ENCODE peak calls at places on chromosomes 12 and 14, in eight cellular contexts. Z is CD8-positive, alpha-beta memory T cell; Y is breast epithelium; U is CD8-positive, alpha-beta T cell; K is body of pancreas; W is A549; T is Caco-2; P is right cardiac atrium. O is an unnamed sample.

GRCh38 chr14:30272848-30273563 is 286.0 kb upstream of the G2E3 start:
- DNase-seq in Z (no peak), Y (no peak), U (no peak), K (no peak), W (no peak), T (no peak), P (no peak), O (no peak)

GRCh38 chr12:92987846-92988621 is 58.9 kb upstream of the EEA1 start:
- DNase-seq in Z (no peak), Y (no peak), U (no peak), K (no peak), W (no peak), T (peak; percentile 61), P (peak; percentile 53), O (no peak)

GRCh38 chr12:28578833-28579252 is 388.6 kb downstream of the CCDC91 start:
- DNase-seq in Z (no peak), Y (no peak), U (no peak), K (no peak), W (no peak), T (peak; percentile 11), P (no peak), O (no peak)

GRCh38 chr14:85313801-85314207 is 216.1 kb upstream of the FLRT2 start:
- DNase-seq in Z (no peak), Y (no peak), U (no peak), K (no peak), W (no peak), T (no peak), P (no peak), O (no peak)

GRCh38 chr14:99256483-99256874 is 15.5 kb downstream of the BCL11B start:
- DNase-seq in Z (no peak), Y (no peak), U (no peak), K (no peak), W (no peak), T (no peak), P (no peak), O (no peak)

GRCh38 chr14:68631691-68632590 is 160.9 kb downstream of the ZFP36L1 start:
- DNase-seq in Z (no peak), Y (no peak), U (no peak), K (no peak), W (no peak), T (no peak), P (peak; percentile 70), O (no peak)

GRCh38 chr12:100207311-100207710 is 6.7 kb downstream of the ACTR6 start:
- DNase-seq in Z (no peak), Y (no peak), U (no peak), K (no peak), W (no peak), T (no peak), P (no peak), O (no peak)

GRCh38 chr12:19695244-19696098 is 256.2 kb downstream of the AEBP2 start:
- DNase-seq in Z (no peak), Y (no peak), U (no peak), K (no peak), W (no peak), T (no peak), P (no peak), O (no peak)

GRCh38 chr12:89334770-89335169 is 17.5 kb downstream of the DUSP6 start:
- DNase-seq in Z (no peak), Y (no peak), U (no peak), K (no peak), W (no peak), T (no peak), P (no peak), O (no peak)

GRCh38 chr12:12028668-12029402 is 41.9 kb upstream of the BCL2L14 start:
- DNase-seq in Z (no peak), Y (no peak), U (no peak), K (no peak), W (no peak), T (no peak), P (no peak), O (no peak)

GRCh38 chr12:133231001-133231400 is 4.7 kb downstream of the ANHX start:
- DNase-seq in Z (no peak), Y (no peak), U (no peak), K (no peak), W (no peak), T (no peak), P (no peak), O (no peak)
- H3K9me3 ChIP-seq in Z (no peaks in the 10 kb centered on the region), Y (peaks cover 39% of the 10 kb centered on the region), U (no peaks in the 10 kb centered on the region), K (no peaks in the 10 kb centered on the region), W (peaks cover 68% of the 10 kb centered on the region), T (no peaks in the 10 kb centered on the region), P (no peaks in the 10 kb centered on the region), O (peaks cover 6% of the 10 kb centered on the region)

GRCh38 chr14:104423715-104424405 is 155.7 kb upstream of the C14orf180 start:
- DNase-seq in Z (no peak), Y (no peak), U (no peak), K (no peak), W (no peak), T (no peak), P (no peak), O (no peak)
- H3K9me3 ChIP-seq in Z (no peaks in the 10 kb centered on the region), Y (no peaks in the 10 kb centered on the region), U (no peaks in the 10 kb centered on the region), K (no peaks in the 10 kb centered on the region), W (no peaks in the 10 kb centered on the region), T (no peaks in the 10 kb centered on the region), P (no peaks in the 10 kb centered on the region), O (no peaks in the 10 kb centered on the region)

DNA sequence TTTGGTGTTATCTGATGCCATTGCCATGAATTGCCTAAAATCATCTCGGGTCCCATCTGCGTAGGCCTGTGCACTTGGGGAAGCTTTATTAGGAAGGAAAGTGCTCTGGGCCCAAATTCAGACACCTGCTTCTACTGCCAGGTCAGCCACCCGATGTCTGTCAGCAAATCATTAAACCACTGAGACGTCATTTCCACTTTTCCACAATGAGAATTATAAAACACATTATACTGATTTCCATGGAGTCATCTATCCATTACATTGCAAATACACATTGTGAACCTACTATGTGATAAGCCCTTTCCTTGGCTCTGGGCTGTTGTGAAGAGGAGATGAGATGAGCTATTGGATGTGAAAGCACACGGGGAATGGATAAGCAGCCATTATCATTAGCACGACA is 1022.9 kb downstream of the BCL11B start:
- DNase-seq in Z (no peak), Y (no peak), U (no peak), K (no peak), W (no peak), T (no peak), P (no peak), O (no peak)
- H3K9me3 ChIP-seq in Z (no peaks in the 10 kb centered on the region), Y (no peaks in the 10 kb centered on the region), U (no peaks in the 10 kb centered on the region), K (no peaks in the 10 kb centered on the region), W (no peaks in the 10 kb centered on the region), T (no peaks in the 10 kb centered on the region), P (no peaks in the 10 kb centered on the region), O (no peaks in the 10 kb centered on the region)

DNA sequence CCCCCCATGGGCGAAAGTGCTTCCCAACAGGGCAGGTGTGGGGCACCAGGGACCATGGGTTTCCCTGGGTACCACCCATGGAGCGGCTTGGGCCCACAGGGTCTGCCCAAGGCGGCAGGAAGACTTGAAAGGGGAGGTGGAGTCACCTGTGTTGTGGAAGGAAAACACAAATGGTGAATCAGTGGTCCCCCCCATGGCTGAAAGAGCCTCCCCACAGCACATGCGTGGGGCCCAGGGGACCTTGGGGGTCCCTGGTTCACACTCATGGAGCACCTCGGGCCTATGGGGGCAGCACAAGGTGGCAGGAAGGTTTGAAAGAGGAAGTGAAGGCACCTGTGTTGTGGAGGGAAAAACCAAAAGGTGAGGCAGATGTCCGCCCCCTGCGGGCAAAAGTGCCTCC is 581.9 kb downstream of the ALG10 start:
- DNase-seq in Z (no peak), Y (no peak), U (no peak), K (no peak), W (no peak), T (no peak), P (peak; percentile 32), O (no peak)
- H3K9me3 ChIP-seq in Z (no peaks in the 10 kb centered on the region), Y (peaks cover 84% of the 10 kb centered on the region), U (no peaks in the 10 kb centered on the region), K (no peaks in the 10 kb centered on the region), W (no peaks in the 10 kb centered on the region), T (peaks cover 65% of the 10 kb centered on the region), P (no peaks in the 10 kb centered on the region), O (peaks cover 5% of the 10 kb centered on the region)

GRCh38 chr12:46258129-46258528 is 10.7 kb downstream of the SLC38A1 start:
- DNase-seq in Z (no peak), Y (no peak), U (no peak), K (no peak), W (no peak), T (no peak), P (no peak), O (no peak)

GRCh38 chr12:46260913-46261476 is 7.8 kb downstream of the SLC38A1 start:
- DNase-seq in Z (no peak), Y (peak; percentile 81), U (no peak), K (no peak), W (no peak), T (peak; percentile 67), P (no peak), O (no peak)

GRCh38 chr12:46259713-46260112 is 9.1 kb downstream of the SLC38A1 start:
- DNase-seq in Z (no peak), Y (no peak), U (no peak), K (no peak), W (no peak), T (no peak), P (no peak), O (no peak)

GRCh38 chr12:46260153-46260912 is 8.5 kb downstream of the SLC38A1 start:
- DNase-seq in Z (no peak), Y (no peak), U (no peak), K (no peak), W (no peak), T (peak; percentile 62), P (no peak), O (no peak)

DNA sequence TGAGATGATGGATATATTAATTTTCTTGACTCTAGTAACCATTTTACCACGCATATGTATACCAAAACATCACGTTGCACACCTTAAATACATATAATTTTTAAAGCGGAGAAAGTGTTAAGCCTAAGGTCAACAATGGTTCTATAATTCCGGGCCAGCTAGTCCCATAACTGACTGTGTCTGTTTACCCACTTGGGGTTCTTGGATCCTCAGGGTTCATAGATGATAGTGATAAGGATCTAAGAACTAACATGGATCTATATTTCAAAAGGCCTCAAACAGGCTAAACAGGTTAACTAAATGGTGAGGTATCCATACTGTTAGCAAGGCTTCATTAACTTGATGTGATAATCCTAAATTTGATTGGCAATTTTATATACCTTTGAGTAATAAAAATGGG is 9.8 kb downstream of the SLC38A1 start:
- DNase-seq in Z (no peak), Y (no peak), U (no peak), K (no peak), W (no peak), T (peak; percentile 65), P (no peak), O (no peak)
- H3K9me3 ChIP-seq in Z (no peaks in the 10 kb centered on the region), Y (no peaks in the 10 kb centered on the region), U (no peaks in the 10 kb centered on the region), K (no peaks in the 10 kb centered on the region), W (no peaks in the 10 kb centered on the region), T (no peaks in the 10 kb centered on the region), P (no peaks in the 10 kb centered on the region), O (no peaks in the 10 kb centered on the region)

DNA sequence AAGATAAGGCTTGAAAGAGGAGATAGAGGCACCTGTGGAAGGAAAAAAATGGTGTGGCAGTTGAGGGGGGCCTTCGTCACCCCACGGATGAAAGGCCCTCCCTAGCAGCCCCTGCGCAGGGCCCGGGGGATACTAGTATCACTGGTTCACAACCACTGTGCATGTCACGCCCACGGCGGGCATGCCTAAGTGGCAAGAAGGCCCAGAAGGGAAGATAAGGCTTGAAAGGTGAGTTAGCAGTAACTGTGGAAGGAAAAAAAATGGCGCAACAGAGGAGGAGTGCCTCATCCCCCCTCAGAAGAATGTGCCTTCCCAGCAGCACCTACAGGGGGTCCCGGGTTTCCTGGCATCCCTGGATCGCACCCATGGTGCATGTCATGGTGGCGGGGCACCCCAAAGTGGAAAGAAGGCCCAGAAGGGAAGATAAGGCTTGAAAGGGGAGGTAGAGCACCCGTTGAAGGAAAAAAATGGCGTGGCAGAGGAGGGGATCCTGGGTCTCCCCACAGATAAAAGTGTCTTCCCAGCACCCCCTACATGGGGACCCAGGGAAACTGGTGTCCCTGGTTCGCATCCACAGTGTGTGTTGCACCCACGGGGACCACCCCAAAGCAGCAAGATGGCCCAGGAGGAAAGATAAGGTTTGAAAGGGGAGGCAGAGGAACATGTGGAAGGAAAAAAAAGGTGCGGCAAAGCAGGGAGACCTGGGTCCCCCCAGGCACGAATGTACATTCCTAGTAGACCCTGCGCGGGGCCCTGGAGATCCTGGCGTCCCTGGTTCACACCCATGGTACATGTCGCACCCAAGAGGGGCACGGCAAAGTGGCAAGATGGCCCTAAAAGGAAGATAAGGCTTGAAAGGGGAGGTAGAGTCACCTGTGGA is 279.2 kb downstream of the ALG10 start:
- DNase-seq in Z (no peak), Y (no peak), U (no peak), K (no peak), W (no peak), T (no peak), P (peak; percentile 14), O (no peak)
- H3K9me3 ChIP-seq in Z (no peaks in the 10 kb centered on the region), Y (peaks cover 57% of the 10 kb centered on the region), U (no peaks in the 10 kb centered on the region), K (no peaks in the 10 kb centered on the region), W (no peaks in the 10 kb centered on the region), T (peaks cover 41% of the 10 kb centered on the region), P (no peaks in the 10 kb centered on the region), O (no peaks in the 10 kb centered on the region)